ENCODE peak calls at places on chromosomes 3 and 15, in four cellular contexts. K is stomach, T is left lung, M is tibial artery. D is an unnamed sample. For H3K36me3, the result is how much of the 10 kb centered on the place peaks cover.

GRCh38 chr3:171295502-171296373 is 164.5 kb downstream of the TNIK start:
- DNase-seq in T (no peak), M (no peak), K (no peak), D (no peak)

GRCh38 chr15:44598892-44599291 is 61.9 kb downstream of the EIF3J start:
- DNase-seq in K (no peak), M (no peak), T (no peak), D (no peak)

GRCh38 chr3:24145481-24145880 is 200.4 kb downstream of the NR1D2 start:
- DNase-seq in M (no peak), T (no peak), K (no peak), D (no peak)

GRCh38 chr3:155737844-155738460 is 6.9 kb downstream of the PLCH1 start:
- DNase-seq in M (no peak), K (peak), T (peak), D (no peak)

GRCh38 chr15:46766021-46766420 is 951.3 kb upstream of the SEMA6D start:
- DNase-seq in K (no peak), M (no peak), T (no peak), D (no peak)

GRCh38 chr15:60635507-60636352 is 156.8 kb upstream of the ICE2 start:
- DNase-seq in T (no peak), K (no peak), M (no peak), D (no peak)

GRCh38 chr15:78067328-78068241 is 9.9 kb downstream of the TBC1D2B start:
- DNase-seq in K (peak), M (peak), T (no peak), D (no peak)

GRCh38 chr15:96366526-96366877 is 36.0 kb downstream of the NR2F2 start:
- DNase-seq in T (no peak), K (no peak), M (no peak), D (no peak)

GRCh38 chr15:48389701-48390143 is 58.5 kb downstream of the DUT start:
- DNase-seq in K (no peak), M (no peak), T (no peak), D (no peak)

GRCh38 chr15:31149987-31150386 is 48.5 kb upstream of the TRPM1 start:
- DNase-seq in K (no peak), M (no peak), T (no peak), D (no peak)

GRCh38 chr3:56421205-56421604 is 47.1 kb downstream of the ERC2 start:
- DNase-seq in K (no peak), T (no peak), M (no peak), D (no peak)

GRCh38 chr15:70281811-70282307 is 184.1 kb upstream of the TLE3 start:
- DNase-seq in T (peak), M (peak), K (no peak), D (no peak)

GRCh38 chr3:33578325-33579180 is 138.3 kb upstream of the UBP1 start:
- DNase-seq in K (no peak), M (no peak), T (no peak), D (no peak)

GRCh38 chr3:141370065-141370533 is 1.8 kb downstream of the ZBTB38 start:
- DNase-seq in K (peak), M (peak), T (no peak), D (peak)

GRCh38 chr3:108528459-108529231 is 18.2 kb upstream of the MYH15 start:
- DNase-seq in M (no peak), K (no peak), T (no peak), D (no peak)

GRCh38 chr3:71725279-71725991 is at the start of gene EIF4E3:
- DNase-seq in K (peak), T (no peak), M (no peak), D (no peak)

GRCh38 chr3:185943363-185944106 is 5.7 kb upstream of the TRA2B start:
- DNase-seq in K (peak), M (peak), T (peak), D (peak)

GRCh38 chr3:144282313-144282712 is 310.7 kb downstream of the DIPK2A start:
- DNase-seq in K (no peak), T (no peak), M (no peak), D (no peak)

GRCh38 chr3:146539315-146539714 is 5.1 kb downstream of the PLSCR1 start:
- DNase-seq in M (no peak), T (no peak), K (no peak), D (no peak)

GRCh38 chr15:77983708-77984445 is 93.6 kb downstream of the TBC1D2B start:
- DNase-seq in M (peak), K (no peak), T (peak), D (no peak)

GRCh38 chr15:74866090-74866489 is 7.1 kb downstream of the SCAMP2 start:
- DNase-seq in T (no peak), M (no peak), K (no peak), D (no peak)

GRCh38 chr3:155744626-155745324 is at the start of gene PLCH1:
- DNase-seq in K (peak), T (peak), M (peak), D (no peak)

GRCh38 chr3:37990527-37990926 is at the start of gene VILL:
- DNase-seq in T (peak), M (peak), K (peak), D (no peak)

GRCh38 chr15:99507016-99507731 is 58.6 kb upstream of the MEF2A start:
- DNase-seq in K (no peak), M (no peak), T (no peak), D (no peak)

GRCh38 chr15:81411056-81411455 is 37.0 kb upstream of the TMC3 start:
- DNase-seq in M (no peak), T (no peak), K (no peak), D (no peak)

GRCh38 chr3:114147281-114147680 is 31.6 kb downstream of the DRD3 start:
- DNase-seq in K (no peak), M (no peak), T (no peak), D (no peak)

GRCh38 chr3:119559441-119559963 is at the start of gene CD80:
- DNase-seq in K (peak), M (no peak), T (peak), D (peak)

GRCh38 chr15:39581501-39582285 is 814 bp downstream of the THBS1 start:
- DNase-seq in M (peak), T (peak), K (peak), D (no peak)

GRCh38 chr3:50508821-50509220 is 5.4 kb upstream of the CACNA2D2 start:
- DNase-seq in M (no peak), K (no peak), T (no peak), D (no peak)

GRCh38 chr3:129888739-129889138 is 4.8 kb downstream of the TMCC1 start:
- DNase-seq in K (no peak), T (no peak), M (no peak), D (no peak)

GRCh38 chr15:35871282-35871681 is 325.3 kb upstream of the DPH6 start:
- DNase-seq in M (no peak), T (no peak), K (no peak), D (no peak)

GRCh38 chr3:194212869-194213320 is 76.9 kb downstream of the HES1 start:
- DNase-seq in K (no peak), T (no peak), M (no peak), D (no peak)

GRCh38 chr15:40006003-40006402 is 33.0 kb downstream of the SRP14 start:
- DNase-seq in T (no peak), K (no peak), M (no peak), D (no peak)

GRCh38 chr15:85691350-85692240 is 103.1 kb downstream of the KLHL25 start:
- DNase-seq in K (peak), M (no peak), T (no peak), D (no peak)
- H3K4me3 ChIP-seq in K (peak), M (no peak), T (no peak), D (no peak)

GRCh38 chr3:122457706-122458105 is 41.8 kb upstream of the WDR5B start:
- DNase-seq in T (no peak), M (no peak), K (no peak), D (no peak)
- H3K36me3 ChIP-seq in T (under half), M (half or more), K (half or more), D (under half)

GRCh38 chr15:76155742-76156141 is 96.0 kb downstream of the TMEM266 start:
- DNase-seq in M (no peak), T (no peak), K (no peak), D (no peak)
- H3K4me3 ChIP-seq in M (no peak), T (no peak), K (no peak), D (no peak)

DNA sequence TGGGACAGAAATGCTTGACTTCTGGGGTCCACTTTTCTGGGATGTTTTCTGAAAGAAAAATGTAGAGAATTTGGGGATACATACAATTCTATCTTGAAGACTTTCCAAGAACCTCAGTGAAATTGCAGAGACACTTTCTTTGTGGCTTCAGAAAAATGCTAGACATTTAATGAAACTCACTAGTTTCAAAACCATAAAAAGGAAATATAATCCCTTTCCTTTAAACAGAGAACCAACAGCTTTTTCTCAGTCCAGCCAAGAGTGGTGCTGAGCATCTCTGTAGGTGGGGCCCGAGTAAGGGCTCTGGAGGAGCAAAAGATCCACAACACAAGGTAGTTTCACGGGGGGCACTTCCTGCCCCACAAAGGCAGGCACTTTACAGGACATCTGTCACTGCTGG is 4.4 kb upstream of the GPX1 start:
- DNase-seq in K (no peak), T (no peak), M (no peak), D (no peak)
- H3K36me3 ChIP-seq in K (half or more), T (under half), M (half or more), D (under half)

GRCh38 chr3:150371741-150372254 is 36.3 kb upstream of the TSC22D2 start:
- DNase-seq in M (no peak), K (peak), T (no peak), D (no peak)
- H3K4me3 ChIP-seq in M (peak), K (peak), T (no peak), D (no peak)

GRCh38 chr3:52488746-52489145 is 6.4 kb upstream of the STAB1 start:
- DNase-seq in M (no peak), T (no peak), K (no peak), D (no peak)
- H3K36me3 ChIP-seq in M (half or more), T (under half), K (half or more), D (half or more)

GRCh38 chr3:153182491-153182890 is 20.5 kb downstream of the RAP2B start:
- DNase-seq in K (no peak), T (no peak), M (no peak), D (no peak)
- H3K4me3 ChIP-seq in K (no peak), T (no peak), M (no peak), D (no peak)

GRCh38 chr15:22861151-22861550 is 22.7 kb downstream of the NIPA2 start:
- DNase-seq in M (no peak), T (no peak), K (no peak), D (no peak)
- H3K36me3 ChIP-seq in M (half or more), T (under half), K (half or more), D (under half)

DNA sequence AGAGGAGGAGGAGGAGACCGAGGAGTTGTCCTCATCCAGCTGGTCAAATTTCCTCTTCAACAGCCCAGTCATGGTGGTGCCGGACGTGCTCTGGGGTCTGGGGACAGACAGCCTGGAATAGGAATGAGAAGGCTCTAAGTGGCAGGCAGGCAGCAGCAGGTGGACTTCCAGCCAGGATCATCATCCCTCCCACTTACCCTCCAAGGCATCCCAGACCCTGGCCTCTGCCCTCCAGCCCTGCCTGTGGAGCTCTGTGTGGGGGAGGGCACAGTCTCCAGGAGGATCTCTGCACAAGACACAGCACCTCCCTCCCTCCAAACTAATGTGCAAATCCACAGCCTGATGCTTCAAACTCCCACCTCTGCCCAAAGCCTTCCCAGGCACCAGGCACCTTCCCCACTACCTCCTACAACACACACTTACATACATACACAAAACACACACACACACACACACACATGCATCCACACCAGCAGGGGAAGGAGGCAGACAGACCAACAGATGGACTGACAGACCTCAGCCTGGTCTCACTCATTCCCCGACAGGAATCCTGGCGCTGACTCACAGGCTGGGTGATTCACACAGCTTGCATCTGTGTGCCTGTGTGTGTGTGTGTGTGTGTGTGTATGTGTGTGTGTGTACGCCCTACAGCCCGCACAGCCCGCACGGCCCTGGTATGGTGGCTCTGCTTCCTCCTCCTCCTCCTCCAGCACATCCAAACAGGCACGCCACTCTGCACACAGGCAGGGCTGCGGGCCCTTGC is 6.6 kb downstream of the CSRNP1 start:
- DNase-seq in T (peak), K (peak), M (peak), D (peak)
- H3K4me3 ChIP-seq in T (no peak), K (peak), M (peak), D (no peak)

DNA sequence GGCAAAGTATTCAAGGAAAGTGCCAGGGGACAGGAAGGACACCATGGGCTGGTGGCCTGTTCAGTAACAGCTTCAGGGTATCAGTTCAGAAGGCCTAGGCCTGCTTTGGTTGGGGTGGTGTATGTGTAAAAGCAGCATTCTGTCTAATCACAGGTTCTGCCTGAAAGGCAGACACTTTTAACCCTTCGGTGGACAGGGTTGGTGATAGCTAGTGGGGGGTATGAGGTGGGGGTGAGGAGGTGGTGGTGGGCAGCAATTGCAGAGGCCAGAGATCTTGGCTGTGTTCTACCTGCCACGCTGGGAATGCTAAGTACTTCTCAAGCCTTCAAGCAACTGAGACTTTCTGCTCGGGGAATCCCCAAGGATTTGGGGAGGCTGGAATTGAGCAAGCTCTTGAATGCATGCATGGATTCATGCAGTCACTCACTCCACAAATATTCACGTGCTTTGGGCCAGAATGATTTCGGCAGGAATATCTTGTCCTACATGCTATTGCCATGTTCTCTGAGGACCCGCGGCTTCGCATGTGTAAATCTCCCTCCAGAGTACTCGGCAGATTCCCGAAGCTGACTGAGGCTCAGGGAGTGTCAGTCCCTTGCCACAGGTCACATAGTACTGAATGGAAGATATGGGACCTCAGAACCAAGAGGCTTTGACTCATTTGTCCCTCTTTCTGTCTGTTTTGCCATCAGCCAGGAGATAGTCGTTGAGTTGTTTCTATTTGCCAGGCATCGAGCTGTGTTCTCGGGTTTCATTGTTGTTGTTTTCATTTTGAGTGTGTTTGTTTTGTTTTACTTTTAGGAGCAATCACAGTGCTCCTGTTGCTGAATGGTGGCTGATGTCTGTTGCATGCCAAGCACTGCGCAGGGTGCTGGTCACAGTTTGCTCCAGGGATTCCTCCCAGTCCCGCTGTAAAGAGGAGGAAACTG is 65.5 kb downstream of the SMAD3 start:
- DNase-seq in T (no peak), M (peak), K (no peak), D (no peak)
- H3K36me3 ChIP-seq in T (under half), M (under half), K (under half), D (under half)